ENCODE peak calls at places on chromosomes 16 and 17, in eight cellular contexts. U is T-helper 2 cell; F is AML-193; W is HCT116; D is stimulated activated CD8-positive, alpha-beta memory T cell treated with anti-CD3 and anti-CD28 coated beads, Interleukin-4, amount 100 ng/mL, for 1 hour; L is WERI-Rb-1; R is Calu3; M is NCI-H69. E is an unnamed sample.

GRCh38 chr17:78458739-78459335 is 80.4 kb downstream of the PGS1 start:
- DNase-seq in F (no peak), M (no peak), W (no peak), R (no peak), D (no peak), U (no peak), L (peak; percentile 45), E (no peak)

GRCh38 chr16:85650864-85651811 is 37.6 kb downstream of the GINS2 start:
- DNase-seq in U (peak; percentile 44), D (no peak), F (no peak), R (no peak), W (no peak), M (peak; percentile 64), L (peak; percentile 66), E (no peak)

GRCh38 chr16:70789231-70789926 is 11.6 kb downstream of the VAC14 start:
- DNase-seq in L (no peak), U (no peak), M (no peak), D (no peak), R (no peak), W (no peak), F (no peak), E (no peak)

GRCh38 chr16:56984639-56985038 is 4.7 kb upstream of the NLRC5 start:
- DNase-seq in F (no peak), L (no peak), W (peak; percentile 18), U (no peak), R (no peak), D (no peak), M (no peak), E (no peak)

GRCh38 chr16:19517424-19518089 is 4.3 kb downstream of the GDE1 start:
- DNase-seq in U (no peak), L (no peak), F (no peak), R (no peak), M (no peak), W (no peak), D (no peak), E (no peak)

GRCh38 chr16:8882041-8882617 is at the start of gene LITAFD:
- DNase-seq in L (no peak), R (no peak), W (no peak), F (no peak), M (no peak), U (no peak), D (no peak), E (no peak)

GRCh38 chr16:72925631-72925979 is 122.3 kb downstream of the ZFHX3 start:
- DNase-seq in F (no peak), D (no peak), U (no peak), W (no peak), L (no peak), M (no peak), R (no peak), E (no peak)

GRCh38 chr17:68461589-68461988 is 4.3 kb upstream of the WIPI1 start:
- DNase-seq in M (peak; percentile 70), W (no peak), D (no peak), F (no peak), R (no peak), L (no peak), U (no peak), E (no peak)

GRCh38 chr16:56203052-56203451 is 11.8 kb downstream of the GNAO1 start:
- DNase-seq in U (peak; percentile 43), F (no peak), R (peak; percentile 25), W (peak; percentile 16), M (peak; percentile 32), D (no peak), L (peak; percentile 45), E (no peak)

GRCh38 chr17:7549401-7550055 is 670 bp downstream of the TNFSF12 start:
- DNase-seq in D (no peak), U (peak; percentile 35), R (no peak), M (no peak), F (no peak), W (no peak), L (no peak), E (no peak)

GRCh38 chr17:37405955-37406634 is 541 bp downstream of the ACACA start:
- DNase-seq in R (no peak), F (no peak), D (peak; percentile 2), U (no peak), L (peak; percentile 8), W (no peak), M (peak; percentile 57), E (no peak)

GRCh38 chr17:804541-805435 is 22.6 kb downstream of the MRM3 start:
- DNase-seq in R (no peak), D (no peak), U (no peak), W (no peak), F (no peak), L (no peak), M (peak; percentile 54), E (no peak)

GRCh38 chr17:63364387-63364786 is 81.7 kb downstream of the CYB561 start:
- DNase-seq in R (no peak), D (no peak), U (no peak), W (no peak), F (no peak), M (no peak), L (no peak), E (no peak)

GRCh38 chr17:64679710-64680216 is 17.7 kb upstream of the SMURF2 start:
- DNase-seq in L (no peak), U (no peak), D (no peak), R (no peak), M (no peak), W (peak; percentile 91), F (no peak), E (no peak)

GRCh38 chr17:28985950-28986713 is 19.7 kb downstream of the SEZ6 start:
- DNase-seq in R (no peak), L (peak; percentile 82), M (peak; percentile 99), U (no peak), F (no peak), D (no peak), W (no peak), E (no peak)

GRCh38 chr17:4786111-4786491 is at the start of gene VMO1:
- DNase-seq in L (peak; percentile 91), F (no peak), D (no peak), U (no peak), W (no peak), M (no peak), R (no peak), E (no peak)

GRCh38 chr17:81166033-81166472 is at the start of gene AATK:
- DNase-seq in F (no peak), D (no peak), R (no peak), L (no peak), W (no peak), M (peak; percentile 72), U (no peak), E (no peak)

GRCh38 chr16:10749680-10750035 is 6.0 kb downstream of the NUBP1 start:
- DNase-seq in D (no peak), W (no peak), M (no peak), U (no peak), F (no peak), R (no peak), L (peak; percentile 19), E (peak; percentile 51)

GRCh38 chr17:7176870-7177209 is 2.3 kb downstream of the ASGR1 start:
- DNase-seq in R (no peak), D (no peak), U (no peak), L (no peak), F (no peak), W (no peak), M (no peak), E (no peak)

GRCh38 chr17:50183439-50184001 is 17.7 kb downstream of the SGCA start:
- DNase-seq in M (no peak), U (no peak), R (no peak), W (no peak), L (no peak), D (no peak), F (peak; percentile 90), E (no peak)

GRCh38 chr17:80906364-80907259 is 85.0 kb upstream of the CHMP6 start:
- DNase-seq in U (no peak), F (no peak), M (no peak), R (no peak), W (no peak), L (no peak), D (no peak), E (no peak)

GRCh38 chr17:74779948-74780400 is 3.8 kb upstream of the NAT9 start:
- DNase-seq in F (peak; percentile 100), W (no peak), M (no peak), L (no peak), U (peak; percentile 81), D (no peak), R (no peak), E (no peak)

GRCh38 chr17:66126231-66126630 is 65.7 kb downstream of the CEP112 start:
- DNase-seq in W (no peak), M (no peak), F (no peak), U (no peak), R (no peak), L (no peak), D (no peak), E (no peak)

GRCh38 chr17:9229160-9229825 is 208.0 kb downstream of the NTN1 start:
- DNase-seq in R (no peak), F (no peak), U (no peak), W (no peak), L (no peak), D (no peak), M (no peak), E (peak; percentile 61)

GRCh38 chr17:41717408-41718286 is 5.5 kb downstream of the GAST start:
- DNase-seq in M (no peak), R (no peak), W (no peak), U (no peak), F (peak; percentile 37), D (no peak), L (no peak), E (no peak)

GRCh38 chr17:45160505-45161287 is 979 bp upstream of the HEXIM2 start:
- DNase-seq in F (peak; percentile 50), U (peak; percentile 57), L (peak; percentile 92), D (no peak), W (no peak), R (peak; percentile 87), M (peak; percentile 85), E (no peak)

GRCh38 chr16:88282221-88283041 is 100.3 kb upstream of the ZNF469 start:
- DNase-seq in M (no peak), R (peak; percentile 25), F (no peak), W (no peak), L (peak; percentile 82), U (no peak), D (no peak), E (no peak)

GRCh38 chr16:31700200-31700529 is 172.5 kb downstream of the AHSP start:
- DNase-seq in R (no peak), U (no peak), L (no peak), M (peak; percentile 97), F (no peak), D (no peak), W (peak; percentile 82), E (peak; percentile 89)

GRCh38 chr17:37774508-37774907 is 29.6 kb upstream of the HNF1B start:
- DNase-seq in W (no peak), D (no peak), L (no peak), M (no peak), F (no peak), R (no peak), U (no peak), E (no peak)

GRCh38 chr17:40178021-40178601 is 841 bp downstream of the RAPGEFL1 start:
- DNase-seq in R (no peak), M (peak; percentile 32), U (no peak), W (no peak), D (no peak), L (no peak), F (no peak), E (no peak)